ENCODE peak calls at places on chromosomes 12 and 14, in five cellular contexts. X is GM13976, L is cardiac septum, Q is pancreas, P is NCI-H2029. C is an unnamed sample.

GRCh38 chr12:538731-539539 is 79.2 kb downstream of the B4GALNT3 start:
- DNase-seq in X (no peak), L (no peak), Q (peak), P (peak), C (no peak)

GRCh38 chr12:6554990-6555691 is 701 bp downstream of the IFFO1 start:
- DNase-seq in X (peak), L (no peak), Q (no peak), P (no peak), C (no peak)

GRCh38 chr14:101780887-101781239 is 19.4 kb downstream of the PPP2R5C start:
- DNase-seq in X (no peak), L (no peak), Q (no peak), P (no peak), C (no peak)

GRCh38 chr12:52356762-52357580 is 10.3 kb downstream of the KRT85 start:
- DNase-seq in X (no peak), L (peak), Q (no peak), P (no peak), C (peak)

GRCh38 chr14:93859957-93860356 is 67.2 kb upstream of the FAM181A start:
- DNase-seq in X (no peak), L (no peak), Q (no peak), P (no peak), C (no peak)

GRCh38 chr12:112176321-112177010 is 51.1 kb downstream of the TRAFD1 start:
- DNase-seq in X (no peak), L (peak), Q (peak), P (no peak), C (no peak)

GRCh38 chr12:54394281-54394719 is 9.8 kb upstream of the ZNF385A start:
- DNase-seq in X (no peak), L (no peak), Q (no peak), P (peak), C (no peak)

GRCh38 chr14:66105819-66106218 is 380.4 kb upstream of the CCDC196 start:
- DNase-seq in X (no peak), L (no peak), Q (no peak), P (no peak), C (no peak)

GRCh38 chr12:106648736-106649135 is 65.9 kb downstream of the RFX4 start:
- DNase-seq in X (no peak), L (no peak), Q (no peak), P (no peak), C (no peak)

GRCh38 chr14:24574206-24574774 is 1.8 kb downstream of the CTSG start:
- DNase-seq in X (no peak), L (no peak), Q (no peak), P (no peak), C (no peak)

C was measured in lower leg skin.